ENCODE peak calls at places on chromosome 16, in four cellular contexts. One of them, this sample, is unnamed.

GRCh38 chr16:49092704-49093103 is 188.9 kb downstream of the CBLN1 start:
- DNase-seq in H9: no peak
- DNase-seq in IMR-90: no peak
- DNase-seq in H1: no peak
- DNase-seq in this sample: no peak

GRCh38 chr16:8730335-8730915 is 56.0 kb downstream of the ABAT start:
- DNase-seq in H9: no peak
- DNase-seq in IMR-90: no peak
- DNase-seq in H1: no peak
- DNase-seq in this sample: no peak

GRCh38 chr16:83925957-83926725 is 26.9 kb upstream of the OSGIN1 start:
- DNase-seq in H9: no peak
- DNase-seq in IMR-90: no peak
- DNase-seq in H1: no peak
- DNase-seq in this sample: no peak

GRCh38 chr16:49213594-49213993 is 68.0 kb downstream of the CBLN1 start:
- DNase-seq in H9: peak
- DNase-seq in IMR-90: no peak
- DNase-seq in H1: peak
- DNase-seq in this sample: peak

GRCh38 chr16:74107795-74108610 is 188.6 kb upstream of the PSMD7 start:
- DNase-seq in H9: peak
- DNase-seq in IMR-90: peak
- DNase-seq in H1: peak
- DNase-seq in this sample: peak

GRCh38 chr16:9212621-9213020 is 121.2 kb downstream of the HAPSTR1 start:
- DNase-seq in H9: no peak
- DNase-seq in IMR-90: no peak
- DNase-seq in H1: no peak
- DNase-seq in this sample: no peak

GRCh38 chr16:9596788-9597187 is 505.3 kb downstream of the HAPSTR1 start:
- DNase-seq in H9: no peak
- DNase-seq in IMR-90: no peak
- DNase-seq in H1: no peak
- DNase-seq in this sample: peak

GRCh38 chr16:27406729-27407128 is 4.8 kb downstream of the IL21R start:
- DNase-seq in H9: no peak
- DNase-seq in IMR-90: no peak
- DNase-seq in H1: no peak
- DNase-seq in this sample: no peak

GRCh38 chr16:70720431-70721201 is 34.8 kb upstream of the MTSS2 start:
- DNase-seq in H9: no peak
- DNase-seq in IMR-90: no peak
- DNase-seq in H1: no peak
- DNase-seq in this sample: no peak

GRCh38 chr16:14501331-14502255 is 128.5 kb downstream of the PARN start:
- DNase-seq in H9: peak
- DNase-seq in IMR-90: peak
- DNase-seq in H1: peak
- DNase-seq in this sample: peak

GRCh38 chr16:66026211-66026610 is 340.3 kb upstream of the CDH5 start:
- DNase-seq in H9: peak
- DNase-seq in IMR-90: no peak
- DNase-seq in H1: peak
- DNase-seq in this sample: peak

GRCh38 chr16:81296631-81297030 is 18.1 kb upstream of the GAN start:
- DNase-seq in H9: no peak
- DNase-seq in IMR-90: no peak
- DNase-seq in H1: no peak
- DNase-seq in this sample: no peak

GRCh38 chr16:73735018-73735417 is 561.6 kb upstream of the PSMD7 start:
- DNase-seq in H9: no peak
- DNase-seq in IMR-90: peak
- DNase-seq in H1: no peak
- DNase-seq in this sample: no peak

GRCh38 chr16:31404353-31405064 is 11.4 kb downstream of the ITGAD start:
- DNase-seq in H9: no peak
- DNase-seq in IMR-90: no peak
- DNase-seq in H1: no peak
- DNase-seq in this sample: no peak

GRCh38 chr16:81600275-81600674 is 155.7 kb downstream of the CMIP start:
- DNase-seq in H9: no peak
- DNase-seq in IMR-90: peak
- DNase-seq in H1: no peak
- DNase-seq in this sample: peak

GRCh38 chr16:23354246-23354645 is 52.1 kb downstream of the SCNN1B start:
- DNase-seq in H9: no peak
- DNase-seq in IMR-90: no peak
- DNase-seq in H1: no peak
- DNase-seq in this sample: no peak

GRCh38 chr16:49608095-49608494 is 234.5 kb downstream of the C16orf78 start:
- DNase-seq in H9: peak
- DNase-seq in IMR-90: no peak
- DNase-seq in H1: peak
- DNase-seq in this sample: peak

GRCh38 chr16:70476272-70477020 is 22.1 kb downstream of the FCSK start:
- DNase-seq in H9: no peak
- DNase-seq in IMR-90: peak
- DNase-seq in H1: no peak
- DNase-seq in this sample: peak

GRCh38 chr16:49617710-49618330 is 238.1 kb downstream of the ZNF423 start:
- DNase-seq in H9: peak
- DNase-seq in IMR-90: no peak
- DNase-seq in H1: peak
- DNase-seq in this sample: no peak

GRCh38 chr16:15502041-15502725 is 67.8 kb downstream of the BMERB1 start:
- DNase-seq in H9: no peak
- DNase-seq in IMR-90: peak
- DNase-seq in H1: no peak
- DNase-seq in this sample: peak

GRCh38 chr16:31099860-31100638 is 5.5 kb upstream of the VKORC1 start:
- DNase-seq in H9: no peak
- DNase-seq in IMR-90: peak
- DNase-seq in H1: no peak
- DNase-seq in this sample: no peak

GRCh38 chr16:27446721-27447120 is 44.7 kb downstream of the IL21R start:
- DNase-seq in H9: no peak
- DNase-seq in IMR-90: no peak
- DNase-seq in H1: no peak
- DNase-seq in this sample: no peak

GRCh38 chr16:70691223-70692129 is 5.6 kb upstream of the MTSS2 start:
- DNase-seq in H9: no peak
- DNase-seq in IMR-90: peak
- DNase-seq in H1: no peak
- DNase-seq in this sample: peak

GRCh38 chr16:78566397-78567073 is 467.1 kb downstream of the WWOX start:
- DNase-seq in H9: no peak
- DNase-seq in IMR-90: no peak
- DNase-seq in H1: no peak
- DNase-seq in this sample: no peak

GRCh38 chr16:1712791-1713261 is 6.8 kb downstream of the MAPK8IP3 start:
- DNase-seq in H9: no peak
- DNase-seq in IMR-90: peak
- DNase-seq in H1: no peak
- DNase-seq in this sample: no peak

GRCh38 chr16:48101069-48101674 is 54.6 kb downstream of the ABCC12 start:
- DNase-seq in H9: no peak
- DNase-seq in IMR-90: no peak
- DNase-seq in H1: no peak
- DNase-seq in this sample: no peak

GRCh38 chr16:79426663-79427062 is 173.9 kb downstream of the MAF start:
- DNase-seq in H9: no peak
- DNase-seq in IMR-90: no peak
- DNase-seq in H1: no peak
- DNase-seq in this sample: no peak

GRCh38 chr16:49970818-49971431 is 54.1 kb upstream of the CNEP1R1 start:
- DNase-seq in H9: no peak
- DNase-seq in IMR-90: no peak
- DNase-seq in H1: no peak
- DNase-seq in this sample: no peak

GRCh38 chr16:77396461-77396860 is 38.4 kb downstream of the ADAMTS18 start:
- DNase-seq in H9: no peak
- DNase-seq in IMR-90: no peak
- DNase-seq in H1: no peak
- DNase-seq in this sample: no peak

GRCh38 chr16:27229891-27230470 is 26.7 kb downstream of the KDM8 start:
- DNase-seq in H9: no peak
- DNase-seq in IMR-90: no peak
- DNase-seq in H1: no peak
- DNase-seq in this sample: no peak

GRCh38 chr16:75351183-75351582 is 82.1 kb downstream of the CFDP1 start:
- DNase-seq in H9: no peak
- DNase-seq in IMR-90: peak
- DNase-seq in H1: no peak
- DNase-seq in this sample: no peak

DNA sequence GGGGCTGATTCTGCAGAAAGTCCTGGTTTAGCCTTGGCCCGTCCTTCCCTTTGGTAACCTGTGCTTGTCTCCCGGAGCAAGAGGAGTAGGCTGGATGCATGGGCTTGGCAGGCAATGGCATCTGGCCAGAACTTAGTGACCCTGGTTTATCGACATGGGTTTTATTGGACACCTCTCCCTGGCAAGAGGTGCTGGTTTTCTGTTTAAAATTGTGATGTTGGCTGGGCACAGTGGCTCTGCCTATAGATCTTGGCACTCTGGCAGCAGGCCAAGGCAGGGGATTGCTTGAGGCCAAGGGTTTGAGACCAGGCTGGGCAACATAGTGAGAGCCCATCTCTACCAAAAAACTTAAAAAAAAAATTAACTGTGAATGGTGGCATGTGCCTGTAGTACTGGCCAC is 31.2 kb downstream of the SLC12A3 start:
- DNase-seq in H9: no peak
- DNase-seq in IMR-90: no peak
- DNase-seq in H1: no peak
- DNase-seq in this sample: no peak
- H3K27ac ChIP-seq in H9: no peak
- H3K27ac ChIP-seq in IMR-90: no peak
- H3K27ac ChIP-seq in H1: no peak
- H3K27ac ChIP-seq in this sample: no peak

GRCh38 chr16:28569968-28570752 is 16.4 kb downstream of the SGF29 start:
- DNase-seq in H9: no peak
- DNase-seq in IMR-90: no peak
- DNase-seq in H1: no peak
- DNase-seq in this sample: no peak
- H3K56ac ChIP-seq in H9: no peak
- H3K56ac ChIP-seq in IMR-90: no peak
- H3K56ac ChIP-seq in H1: no peak
- H3K56ac ChIP-seq in this sample: no peak

GRCh38 chr16:56302506-56302905 is 111.2 kb downstream of the GNAO1 start:
- DNase-seq in H9: no peak
- DNase-seq in IMR-90: no peak
- DNase-seq in H1: no peak
- DNase-seq in this sample: no peak
- H3K18ac ChIP-seq in H9: no peak
- H3K18ac ChIP-seq in IMR-90: no peak
- H3K18ac ChIP-seq in H1: no peak
- H3K18ac ChIP-seq in this sample: no peak

GRCh38 chr16:20803561-20804214 is 2.6 kb downstream of the ERI2 start:
- DNase-seq in H9: no peak
- DNase-seq in IMR-90: no peak
- DNase-seq in H1: no peak
- DNase-seq in this sample: no peak
- H3K27ac ChIP-seq in H9: no peak
- H3K27ac ChIP-seq in IMR-90: no peak
- H3K27ac ChIP-seq in H1: no peak
- H3K27ac ChIP-seq in this sample: no peak

GRCh38 chr16:12011565-12011964 is 35.0 kb downstream of the SNX29 start:
- DNase-seq in H9: no peak
- DNase-seq in IMR-90: no peak
- DNase-seq in H1: no peak
- DNase-seq in this sample: no peak
- H3K56ac ChIP-seq in H9: no peak
- H3K56ac ChIP-seq in IMR-90: no peak
- H3K56ac ChIP-seq in H1: no peak
- H3K56ac ChIP-seq in this sample: no peak

GRCh38 chr16:4412159-4412558 is 4.2 kb downstream of the CORO7 start:
- DNase-seq in H9: no peak
- DNase-seq in IMR-90: no peak
- DNase-seq in H1: no peak
- DNase-seq in this sample: no peak

GRCh38 chr16:4412854-4413253 is 3.5 kb downstream of the CORO7 start:
- DNase-seq in H9: no peak
- DNase-seq in IMR-90: no peak
- DNase-seq in H1: no peak
- DNase-seq in this sample: no peak

GRCh38 chr16:4416200-4417032 is at the start of gene CORO7:
- DNase-seq in H9: peak
- DNase-seq in IMR-90: peak
- DNase-seq in H1: peak
- DNase-seq in this sample: peak

GRCh38 chr16:4414187-4414909 is 2.0 kb downstream of the CORO7 start:
- DNase-seq in H9: no peak
- DNase-seq in IMR-90: no peak
- DNase-seq in H1: no peak
- DNase-seq in this sample: no peak

GRCh38 chr16:4415538-4416199 is 727 bp downstream of the CORO7 start:
- DNase-seq in H9: peak
- DNase-seq in IMR-90: no peak
- DNase-seq in H1: peak
- DNase-seq in this sample: peak
- H3K18ac ChIP-seq in H9: no peak
- H3K18ac ChIP-seq in IMR-90: no peak
- H3K18ac ChIP-seq in H1: no peak
- H3K18ac ChIP-seq in this sample: peak

DNA sequence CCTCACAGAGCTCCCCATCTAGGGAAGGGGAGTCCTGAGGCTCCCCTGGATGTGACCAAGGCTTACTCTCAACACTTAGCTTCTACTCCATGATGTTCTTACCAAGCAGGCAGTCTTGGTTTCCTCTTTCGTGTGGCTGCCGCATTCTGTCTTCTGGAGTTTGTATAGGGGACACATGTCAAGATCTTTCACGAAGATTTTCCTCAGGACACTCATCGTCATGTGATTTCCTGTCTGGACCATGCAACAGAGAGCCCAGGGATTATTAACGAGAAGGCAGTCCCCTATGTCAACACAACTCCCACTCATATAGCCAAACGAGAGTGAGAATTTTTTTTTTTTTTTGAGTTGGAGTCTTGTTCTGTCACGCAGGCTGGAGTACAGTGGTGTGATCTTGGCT is 10.3 kb downstream of the PRSS54 start:
- DNase-seq in H9: no peak
- DNase-seq in IMR-90: no peak
- DNase-seq in H1: no peak
- DNase-seq in this sample: no peak
- H3K27ac ChIP-seq in H9: no peak
- H3K27ac ChIP-seq in IMR-90: no peak
- H3K27ac ChIP-seq in H1: no peak
- H3K27ac ChIP-seq in this sample: no peak

DNA sequence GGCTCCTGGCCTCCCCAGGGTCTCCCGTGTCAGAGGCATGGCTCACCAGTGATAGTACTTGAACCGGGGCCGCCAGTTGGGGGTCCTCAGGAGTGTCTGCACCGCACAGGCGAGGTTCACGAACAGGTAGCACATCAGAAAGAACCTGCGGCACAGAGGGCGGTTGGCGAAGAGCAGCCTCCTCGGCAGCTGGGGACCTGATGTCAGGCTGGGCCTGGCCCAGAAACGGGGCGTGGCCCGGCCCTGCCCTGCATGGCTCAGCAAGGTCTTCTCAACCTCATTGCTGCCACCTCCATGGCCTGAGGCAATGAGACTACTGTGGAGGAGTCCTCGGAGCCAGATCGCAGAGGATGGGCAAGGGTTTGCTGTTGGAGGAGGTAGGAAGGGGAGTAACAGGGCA is 4.1 kb upstream of the LCAT start:
- DNase-seq in H9: no peak
- DNase-seq in IMR-90: no peak
- DNase-seq in H1: no peak
- DNase-seq in this sample: no peak
- H3K56ac ChIP-seq in H9: no peak
- H3K56ac ChIP-seq in IMR-90: no peak
- H3K56ac ChIP-seq in H1: no peak
- H3K56ac ChIP-seq in this sample: no peak

This sample was measured in mesendoderm.